ENCODE peak calls at places on chromosome 11, in five cellular contexts. B is cardiac muscle cell; H is activated CD4-positive, alpha-beta T cell treated with anti-CD3 and anti-CD28 coated beads for 24 hours; T is endothelial cell of umbilical vein; D is NCI-H774. A is an unnamed sample.

GRCh38 chr11:62449451-62449851 is 30.6 kb downstream of the SCGB1A1 start:
- DNase-seq in H (no peak), D (peak; percentile 68), B (no peak), T (no peak), A (no peak)

GRCh38 chr11:67022341-67022933 is 497 bp upstream of the SYT12 start:
- DNase-seq in B (peak; percentile 70), H (no peak), T (no peak), D (no peak), A (peak; percentile 87)

GRCh38 chr11:63920126-63920869 is 3.3 kb upstream of the RCOR2 start:
- DNase-seq in T (no peak), H (no peak), D (no peak), B (peak; percentile 59), A (peak; percentile 39)

GRCh38 chr11:10502770-10503169 is 38.2 kb downstream of the RNF141 start:
- DNase-seq in H (no peak), D (no peak), B (no peak), T (no peak), A (no peak)

GRCh38 chr11:119084663-119085522 is at the start of gene HMBS:
- DNase-seq in H (peak; percentile 86), D (peak; percentile 93), T (peak; percentile 95), B (peak; percentile 96), A (peak; percentile 90)

GRCh38 chr11:9858218-9858617 is 194.3 kb downstream of the SWAP70 start:
- DNase-seq in B (no peak), T (peak; percentile 37), H (no peak), D (no peak), A (no peak)

GRCh38 chr11:34707462-34707840 is 86.6 kb downstream of the EHF start:
- DNase-seq in T (no peak), B (no peak), D (no peak), H (no peak), A (no peak)

GRCh38 chr11:61718613-61719302 is 33.7 kb upstream of the MYRF start:
- DNase-seq in B (peak; percentile 79), H (no peak), D (no peak), T (peak; percentile 64), A (no peak)

GRCh38 chr11:35031869-35032268 is 107.1 kb upstream of the CD44 start:
- DNase-seq in T (peak; percentile 20), H (no peak), D (no peak), B (no peak), A (no peak)

GRCh38 chr11:15016200-15016599 is 44.0 kb upstream of the CALCA start:
- DNase-seq in D (no peak), B (no peak), T (no peak), H (no peak), A (no peak)

GRCh38 chr11:128688031-128688713 is 5.7 kb upstream of the FLI1 start:
- DNase-seq in H (no peak), D (no peak), B (no peak), T (no peak), A (no peak)

GRCh38 chr11:37104380-37104779 is 506.3 kb upstream of the RAG2 start:
- DNase-seq in B (peak; percentile 1), H (no peak), D (no peak), T (no peak), A (no peak)

GRCh38 chr11:127492025-127492424 is 491.5 kb upstream of the KIRREL3 start:
- DNase-seq in T (no peak), D (no peak), B (no peak), H (no peak), A (no peak)

A was measured in HuH-7.